ENCODE peak calls at places on chromosomes 12 and 14, in eight cellular contexts. H is lower lobe of right lung; Y is gastrocnemius medialis; L is CD8-positive, alpha-beta T cell; I is colonic mucosa; A is K562; N is BJ; E is keratinocyte. U is an unnamed sample.

GRCh38 chr14:60317609-60318008 is 68.6 kb downstream of the PPM1A start:
- DNase-seq in H (no peak), Y (no peak), L (no peak), I (no peak), A (no peak), N (no peak), E (no peak), U (peak; percentile 4)

GRCh38 chr14:75184447-75184846 is 8.0 kb upstream of the TMED10 start:
- DNase-seq in H (no peak), Y (no peak), L (no peak), I (no peak), A (no peak), N (peak; percentile 98), E (no peak), U (peak; percentile 46)

GRCh38 chr14:102370305-102370809 is 7.6 kb downstream of the TECPR2 start:
- DNase-seq in H (peak; percentile 53), Y (no peak), L (no peak), I (no peak), A (peak; percentile 30), N (no peak), E (no peak), U (peak; percentile 8)

GRCh38 chr14:96202441-96203094 is 2.1 kb upstream of the BDKRB2 start:
- DNase-seq in H (no peak), Y (no peak), L (no peak), I (no peak), A (no peak), N (no peak), E (no peak), U (no peak)

GRCh38 chr12:31985832-31986231 is 26.6 kb downstream of the RESF1 start:
- DNase-seq in H (no peak), Y (no peak), L (peak; percentile 27), I (no peak), A (no peak), N (no peak), E (no peak), U (no peak)

GRCh38 chr12:63916561-63917476 is 72.3 kb downstream of the SRGAP1 start:
- DNase-seq in H (no peak), Y (no peak), L (no peak), I (no peak), A (no peak), N (no peak), E (no peak), U (peak; percentile 65)

GRCh38 chr14:89417469-89418225 is 614 bp upstream of the FOXN3 start:
- DNase-seq in H (peak; percentile 75), Y (peak; percentile 73), L (peak; percentile 75), I (peak; percentile 69), A (peak; percentile 17), N (no peak), E (peak; percentile 25), U (peak; percentile 56)

GRCh38 chr14:36713960-36714703 is 52.5 kb downstream of the PAX9 start:
- DNase-seq in H (no peak), Y (no peak), L (no peak), I (no peak), A (no peak), N (no peak), E (no peak), U (no peak)

GRCh38 chr12:1820191-1820599 is at the start of gene LRTM2:
- DNase-seq in H (no peak), Y (no peak), L (no peak), I (no peak), A (no peak), N (no peak), E (no peak), U (no peak)

GRCh38 chr12:113056631-113057488 is at the start of gene DTX1:
- DNase-seq in H (no peak), Y (no peak), L (peak; percentile 57), I (no peak), A (no peak), N (no peak), E (no peak), U (no peak)

GRCh38 chr14:78316058-78316457 is 145.9 kb downstream of the NRXN3 start:
- DNase-seq in H (no peak), Y (no peak), L (no peak), I (no peak), A (no peak), N (no peak), E (no peak), U (no peak)

GRCh38 chr14:88838015-88838414 is 13.6 kb downstream of the TTC8 start:
- DNase-seq in H (no peak), Y (no peak), L (no peak), I (no peak), A (no peak), N (no peak), E (no peak), U (no peak)

GRCh38 chr12:128829870-128830504 is 6.2 kb upstream of the SLC15A4 start:
- DNase-seq in H (peak; percentile 47), Y (peak; percentile 64), L (no peak), I (no peak), A (no peak), N (no peak), E (no peak), U (peak; percentile 5)

GRCh38 chr14:77301103-77301502 is 19.6 kb downstream of the POMT2 start:
- DNase-seq in H (peak; percentile 61), Y (peak; percentile 87), L (peak; percentile 62), I (peak; percentile 85), A (peak; percentile 78), N (no peak), E (peak; percentile 62), U (peak; percentile 74)

GRCh38 chr14:77299776-77300175 is 20.9 kb downstream of the POMT2 start:
- DNase-seq in H (no peak), Y (no peak), L (no peak), I (peak; percentile 87), A (no peak), N (no peak), E (no peak), U (no peak)

GRCh38 chr14:77296155-77296554 is 24.5 kb downstream of the POMT2 start:
- DNase-seq in H (no peak), Y (no peak), L (no peak), I (no peak), A (no peak), N (no peak), E (no peak), U (no peak)

DNA sequence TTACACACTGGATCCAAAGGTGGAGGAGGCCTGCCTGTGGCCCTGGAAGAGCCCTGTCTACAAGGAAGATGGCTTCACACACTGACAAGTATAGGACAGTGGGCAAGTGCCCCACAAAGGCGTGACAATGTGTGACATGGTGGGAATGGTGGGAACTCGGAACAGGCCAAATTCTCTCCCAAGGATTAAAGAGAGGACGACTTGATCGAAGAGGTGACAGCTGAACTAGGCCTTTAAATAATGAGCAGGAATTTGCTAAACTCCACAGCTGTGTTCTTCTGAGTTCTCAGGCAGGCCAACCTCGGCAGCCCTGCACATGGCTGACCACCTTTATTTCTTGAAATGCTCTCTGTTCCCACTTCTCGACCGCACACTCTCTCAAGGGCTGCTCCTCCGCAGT is 23.8 kb downstream of the POMT2 start:
- DNase-seq in H (no peak), Y (no peak), L (no peak), I (no peak), A (no peak), N (no peak), E (no peak), U (no peak)
- TF ChIP-seq CTCF in H (no peak), Y (no peak), L (no peak), I (no peak), A (no peak), N (no peak), E (no peak), U (no peak)

DNA sequence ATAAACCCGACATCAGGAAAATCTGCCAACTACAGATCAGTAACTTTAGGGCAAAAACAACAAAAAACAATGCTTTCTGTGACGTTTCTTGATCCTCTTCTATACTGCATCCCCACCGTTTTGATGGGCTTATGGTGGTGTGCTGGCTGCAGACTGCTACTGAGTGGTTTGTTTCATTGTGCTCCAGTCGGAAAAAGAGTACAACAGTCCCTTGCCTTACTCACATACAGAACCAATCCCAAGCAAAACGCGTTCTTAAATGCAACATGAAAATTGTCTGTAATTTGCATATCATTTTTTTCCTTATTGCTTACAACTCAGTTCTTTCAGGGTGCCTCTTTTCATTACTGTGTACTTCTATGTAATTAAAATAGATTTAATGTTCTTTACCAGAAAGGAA is 2.3 kb downstream of the ETV6 start:
- DNase-seq in H (no peak), Y (no peak), L (no peak), I (no peak), A (peak; percentile 7), N (no peak), E (no peak), U (peak; percentile 29)
- H3K4me3 ChIP-seq in H (peak overlapping the region; percentile 82), Y (peak overlapping the region; percentile 92), L (peak overlapping the region; percentile 17), I (peak overlapping the region; percentile 67), A (peak overlapping the region; percentile 77), N (peak overlapping the region; percentile 74), E (peak overlapping the region; percentile 79), U (peak overlapping the region; percentile 89)

GRCh38 chr14:61813101-61813596 is 50.9 kb downstream of the SNAPC1 start:
- DNase-seq in H (no peak), Y (no peak), L (no peak), I (no peak), A (no peak), N (no peak), E (no peak), U (no peak)

GRCh38 chr14:61811882-61812346 is 49.7 kb downstream of the SNAPC1 start:
- DNase-seq in H (no peak), Y (no peak), L (no peak), I (no peak), A (no peak), N (no peak), E (no peak), U (no peak)

DNA sequence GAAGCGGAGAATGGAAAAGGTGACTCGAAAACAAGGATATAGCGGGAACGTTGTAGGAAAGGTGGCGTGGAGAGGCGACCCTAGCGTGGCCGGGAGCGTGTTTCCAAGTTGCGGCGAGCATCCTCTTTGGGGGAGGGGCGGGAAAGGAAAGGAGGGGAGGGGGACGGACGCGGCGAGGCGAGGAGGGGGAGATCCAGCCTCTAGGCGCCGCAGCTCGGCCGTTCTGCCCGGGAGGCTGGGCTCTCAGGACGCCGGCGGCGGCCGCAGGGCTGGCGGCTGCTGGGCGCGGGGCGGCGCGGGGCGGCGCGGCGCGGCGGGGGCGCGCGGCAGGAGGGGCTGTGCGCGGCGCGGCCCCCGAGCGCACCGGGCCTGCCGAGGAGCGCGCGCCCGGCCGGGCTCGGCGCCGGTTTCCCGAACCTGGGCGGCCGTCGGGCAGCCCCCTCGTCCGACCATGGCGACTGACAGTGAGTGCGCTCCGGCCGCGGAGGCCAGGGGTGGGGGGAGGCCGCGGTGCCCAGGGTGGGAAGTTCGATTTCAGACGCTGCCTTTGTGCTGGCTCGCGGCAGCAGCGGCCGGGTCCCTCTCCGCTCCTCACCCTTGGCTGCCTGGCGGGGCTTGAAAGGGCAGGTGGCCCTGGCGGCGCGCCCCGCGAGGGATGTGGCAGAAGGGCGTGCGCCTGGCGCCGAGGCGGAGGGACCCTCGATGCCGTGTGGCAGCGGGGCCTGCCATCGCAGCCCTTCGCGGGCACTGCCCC is 50.3 kb downstream of the SNAPC1 start:
- DNase-seq in H (no peak), Y (no peak), L (no peak), I (no peak), A (no peak), N (no peak), E (no peak), U (no peak)
- H3K27me3 ChIP-seq in H (peaks cover 36% of the 10 kb centered on the region), Y (peaks cover 26% of the 10 kb centered on the region), L (peaks cover 8% of the 10 kb centered on the region), I (peaks cover 25% of the 10 kb centered on the region), A (peaks cover 16% of the 10 kb centered on the region), N (peaks cover 36% of the 10 kb centered on the region), E (peaks cover 44% of the 10 kb centered on the region), U (peaks cover 20% of the 10 kb centered on the region)

DNA sequence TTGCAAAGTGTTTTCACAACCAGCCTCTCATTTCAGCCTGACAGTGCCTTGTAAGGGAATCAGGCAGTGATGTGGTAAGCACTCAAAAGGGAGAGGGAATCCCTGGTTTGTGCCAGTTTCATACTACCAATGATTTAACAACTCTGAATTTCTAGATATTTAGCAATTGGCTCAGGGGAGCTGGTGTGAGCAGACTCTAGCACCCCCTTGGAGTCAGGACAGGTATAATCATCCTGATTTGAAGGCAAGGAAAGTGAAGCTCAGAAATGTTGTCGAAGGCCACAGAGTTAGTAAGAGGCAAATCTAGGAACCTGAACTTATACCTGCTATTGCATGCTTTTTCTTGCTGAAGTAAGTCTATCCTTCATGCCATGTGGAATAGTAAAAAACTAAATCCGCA is 63.1 kb upstream of the DACT1 start:
- DNase-seq in H (no peak), Y (no peak), L (no peak), I (no peak), A (no peak), N (no peak), E (no peak), U (no peak)
- TF ChIP-seq CTCF in H (no peak), Y (no peak), L (no peak), I (no peak), A (no peak), N (no peak), E (peak; percentile 12), U (no peak)

U was measured in bronchial epithelial cell.